ENCODE peak calls at places on chromosome 10, in seven cellular contexts. N is T-helper 2 cell, U is nucleus accumbens, D is fibroblast of lung, V is HL-60, G is HuH-7.5, H is iris pigment epithelial cell. O is an unnamed sample.

GRCh38 chr10:127145173-127145572 is 51.2 kb downstream of the INSYN2A start:
- DNase-seq in N (no peak), V (no peak), U (no peak), H (peak), D (peak), G (no peak), O (peak)

GRCh38 chr10:107969936-107970335 is 805.4 kb upstream of the SORCS1 start:
- DNase-seq in D (no peak), G (no peak), V (no peak), H (no peak), N (no peak), U (no peak), O (no peak)

GRCh38 chr10:114053946-114054345 is 10.3 kb downstream of the ADRB1 start:
- DNase-seq in N (no peak), U (no peak), D (no peak), G (no peak), V (no peak), H (no peak), O (peak)

GRCh38 chr10:46534828-46535524 is 21.5 kb downstream of the GPRIN2 start:
- DNase-seq in G (no peak), D (no peak), N (no peak), U (no peak), V (no peak), H (no peak), O (no peak)

GRCh38 chr10:96720422-96721206 is at the start of gene PIK3AP1:
- DNase-seq in U (no peak), N (peak), G (peak), V (peak), D (no peak), H (no peak), O (peak)

GRCh38 chr10:118694848-118695247 is 59.9 kb downstream of the CACUL1 start:
- DNase-seq in U (no peak), H (peak), D (peak), N (no peak), G (no peak), V (no peak), O (peak)

GRCh38 chr10:34811968-34812514 is 3.1 kb downstream of the PARD3 start:
- DNase-seq in D (peak), U (no peak), N (no peak), G (no peak), H (no peak), V (no peak), O (no peak)

GRCh38 chr10:93390691-93391090 is 91.4 kb downstream of the MYOF start:
- DNase-seq in V (no peak), H (no peak), N (no peak), G (no peak), U (no peak), D (no peak), O (no peak)

GRCh38 chr10:82378146-82378545 is 503.2 kb downstream of the NRG3 start:
- DNase-seq in V (no peak), U (no peak), G (no peak), H (peak), N (no peak), D (peak), O (peak)

GRCh38 chr10:22345301-22346086 is at the start of gene SPAG6:
- DNase-seq in N (no peak), H (no peak), D (no peak), U (peak), V (no peak), G (no peak), O (no peak)

GRCh38 chr10:43362191-43362839 is 9.1 kb upstream of the FXYD4 start:
- DNase-seq in H (peak), N (peak), U (peak), D (peak), G (no peak), V (peak), O (peak)

O was measured in foreskin fibroblast.